ENCODE peak calls at places on chromosomes 5 and 9, in ten cellular contexts. One of them, this sample, is unnamed.

GRCh38 chr5:133681896-133682295 is 69.6 kb upstream of the FSTL4 start:
- DNase-seq in GM10248: no peak
- DNase-seq in lower leg skin: peak
- DNase-seq in pancreas: no peak
- DNase-seq in kidney epithelial cell: no peak
- DNase-seq in left lung: no peak
- DNase-seq in uterus: no peak
- DNase-seq in MCF 10A: no peak
- DNase-seq in OCI-LY7: no peak
- DNase-seq in mammary epithelial cell: no peak
- DNase-seq in this sample: no peak

GRCh38 chr5:125486634-125487033 is 740.2 kb upstream of the ZNF608 start:
- DNase-seq in GM10248: no peak
- DNase-seq in lower leg skin: no peak
- DNase-seq in pancreas: no peak
- DNase-seq in kidney epithelial cell: peak
- DNase-seq in left lung: no peak
- DNase-seq in uterus: no peak
- DNase-seq in MCF 10A: peak
- DNase-seq in OCI-LY7: no peak
- DNase-seq in mammary epithelial cell: peak
- DNase-seq in this sample: no peak

GRCh38 chr9:385818-386398 is 171.2 kb downstream of the DOCK8 start:
- DNase-seq in GM10248: no peak
- DNase-seq in lower leg skin: no peak
- DNase-seq in pancreas: peak
- DNase-seq in kidney epithelial cell: peak
- DNase-seq in left lung: no peak
- DNase-seq in uterus: peak
- DNase-seq in MCF 10A: peak
- DNase-seq in OCI-LY7: peak
- DNase-seq in mammary epithelial cell: peak
- DNase-seq in this sample: no peak

GRCh38 chr9:91694081-91694870 is 255.8 kb downstream of the ROR2 start:
- DNase-seq in GM10248: no peak
- DNase-seq in lower leg skin: no peak
- DNase-seq in pancreas: no peak
- DNase-seq in kidney epithelial cell: no peak
- DNase-seq in left lung: no peak
- DNase-seq in uterus: no peak
- DNase-seq in MCF 10A: no peak
- DNase-seq in OCI-LY7: no peak
- DNase-seq in mammary epithelial cell: no peak
- DNase-seq in this sample: no peak

GRCh38 chr5:24385617-24386016 is 259.2 kb downstream of the CDH10 start:
- DNase-seq in GM10248: no peak
- DNase-seq in lower leg skin: no peak
- DNase-seq in pancreas: no peak
- DNase-seq in kidney epithelial cell: no peak
- DNase-seq in left lung: no peak
- DNase-seq in uterus: no peak
- DNase-seq in MCF 10A: no peak
- DNase-seq in OCI-LY7: no peak
- DNase-seq in mammary epithelial cell: no peak
- DNase-seq in this sample: no peak

GRCh38 chr9:118209343-118209742 is 505.1 kb downstream of the TLR4 start:
- DNase-seq in GM10248: no peak
- DNase-seq in lower leg skin: no peak
- DNase-seq in pancreas: no peak
- DNase-seq in kidney epithelial cell: no peak
- DNase-seq in left lung: no peak
- DNase-seq in uterus: no peak
- DNase-seq in MCF 10A: no peak
- DNase-seq in OCI-LY7: no peak
- DNase-seq in mammary epithelial cell: no peak
- DNase-seq in this sample: no peak

GRCh38 chr5:14265574-14265973 is 122.4 kb downstream of the TRIO start:
- DNase-seq in GM10248: no peak
- DNase-seq in lower leg skin: no peak
- DNase-seq in pancreas: no peak
- DNase-seq in kidney epithelial cell: peak
- DNase-seq in left lung: no peak
- DNase-seq in uterus: no peak
- DNase-seq in MCF 10A: peak
- DNase-seq in OCI-LY7: no peak
- DNase-seq in mammary epithelial cell: peak
- DNase-seq in this sample: no peak

GRCh38 chr5:137309290-137309689 is 189.8 kb downstream of the SPOCK1 start:
- DNase-seq in GM10248: no peak
- DNase-seq in lower leg skin: no peak
- DNase-seq in pancreas: no peak
- DNase-seq in kidney epithelial cell: no peak
- DNase-seq in left lung: no peak
- DNase-seq in uterus: no peak
- DNase-seq in MCF 10A: no peak
- DNase-seq in OCI-LY7: no peak
- DNase-seq in mammary epithelial cell: no peak
- DNase-seq in this sample: no peak

GRCh38 chr5:59592101-59592500 is 301.4 kb downstream of the PDE4D start:
- DNase-seq in GM10248: no peak
- DNase-seq in lower leg skin: no peak
- DNase-seq in pancreas: no peak
- DNase-seq in kidney epithelial cell: no peak
- DNase-seq in left lung: no peak
- DNase-seq in uterus: no peak
- DNase-seq in MCF 10A: peak
- DNase-seq in OCI-LY7: no peak
- DNase-seq in mammary epithelial cell: peak
- DNase-seq in this sample: no peak

GRCh38 chr9:84239341-84239740 is 101.2 kb downstream of the SLC28A3 start:
- DNase-seq in GM10248: no peak
- DNase-seq in lower leg skin: no peak
- DNase-seq in pancreas: no peak
- DNase-seq in kidney epithelial cell: peak
- DNase-seq in left lung: no peak
- DNase-seq in uterus: no peak
- DNase-seq in MCF 10A: peak
- DNase-seq in OCI-LY7: no peak
- DNase-seq in mammary epithelial cell: peak
- DNase-seq in this sample: no peak

DNA sequence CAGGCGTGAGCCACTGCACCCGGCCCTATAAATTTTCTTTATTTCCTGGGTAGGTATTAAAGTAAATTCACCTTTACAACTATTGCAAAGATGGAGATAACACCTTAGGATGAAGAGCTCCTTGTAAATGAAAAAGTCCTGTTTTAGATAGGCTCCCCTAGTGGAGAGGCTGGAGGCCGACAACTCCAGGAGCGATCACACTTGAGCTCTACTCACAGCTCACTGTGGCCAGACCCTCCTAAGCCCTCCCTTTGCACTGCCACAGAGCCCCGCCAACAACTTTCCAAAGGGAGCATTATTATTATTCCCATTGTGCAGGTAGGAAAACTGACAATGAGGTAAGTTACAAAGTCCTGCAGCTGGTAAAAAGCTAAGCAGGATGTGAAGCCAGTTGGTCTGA is 139.1 kb upstream of the ERCC6L2 start:
- DNase-seq in GM10248: no peak
- DNase-seq in lower leg skin: peak
- DNase-seq in pancreas: no peak
- DNase-seq in kidney epithelial cell: no peak
- DNase-seq in left lung: no peak
- DNase-seq in uterus: no peak
- DNase-seq in MCF 10A: no peak
- DNase-seq in OCI-LY7: peak
- DNase-seq in mammary epithelial cell: no peak
- DNase-seq in this sample: no peak
- TF ChIP-seq CTCF in GM10248: no peak
- TF ChIP-seq CTCF in lower leg skin: no peak
- TF ChIP-seq CTCF in pancreas: no peak
- TF ChIP-seq CTCF in kidney epithelial cell: peak
- TF ChIP-seq CTCF in left lung: no peak
- TF ChIP-seq CTCF in uterus: no peak
- TF ChIP-seq CTCF in MCF 10A: no peak
- TF ChIP-seq CTCF in OCI-LY7: peak
- TF ChIP-seq CTCF in mammary epithelial cell: peak
- TF ChIP-seq CTCF in this sample: no peak

DNA sequence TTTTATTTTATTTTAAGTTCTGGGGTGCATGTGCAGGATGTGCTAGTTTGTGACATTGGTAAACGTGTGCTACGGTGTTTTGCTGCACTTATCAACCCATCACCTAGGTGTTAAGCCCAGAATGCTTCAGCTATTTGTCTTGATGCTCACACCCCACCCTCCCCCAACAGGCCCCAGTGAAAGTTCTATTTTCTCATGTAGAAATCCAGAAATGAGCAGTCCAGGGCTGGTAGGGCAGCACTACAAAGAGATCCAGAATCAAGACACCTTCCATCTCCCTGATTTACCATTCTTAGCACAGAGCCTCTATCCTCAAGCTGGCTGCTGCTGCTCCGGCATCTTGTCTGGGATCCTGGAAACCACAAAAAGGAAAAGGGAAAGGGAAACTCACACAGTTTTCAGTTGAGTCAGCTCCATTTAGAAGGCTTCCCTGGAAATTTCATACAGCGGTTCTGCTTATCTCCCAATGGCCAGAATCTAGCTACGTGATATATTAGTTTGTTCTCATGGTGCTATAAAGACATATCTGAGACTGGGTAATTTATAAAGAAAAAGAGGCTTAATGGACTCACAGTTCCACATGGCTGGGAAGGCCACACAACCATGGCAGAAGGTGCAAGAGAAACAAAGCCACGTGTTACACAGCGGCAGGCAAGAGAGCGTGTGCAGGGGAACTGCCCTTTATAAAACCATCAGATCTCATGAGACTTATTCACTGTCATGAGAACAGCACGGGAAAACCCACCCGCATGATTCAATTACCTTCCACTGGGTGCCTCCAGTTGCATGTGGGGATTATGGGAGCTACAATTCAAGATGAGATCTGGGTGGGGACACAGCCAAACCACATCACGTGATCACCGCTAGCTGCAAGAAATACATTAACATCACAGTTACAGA is 85.2 kb upstream of the SMARCA2 start:
- DNase-seq in GM10248: no peak
- DNase-seq in lower leg skin: no peak
- DNase-seq in pancreas: no peak
- DNase-seq in kidney epithelial cell: no peak
- DNase-seq in left lung: no peak
- DNase-seq in uterus: no peak
- DNase-seq in MCF 10A: no peak
- DNase-seq in OCI-LY7: no peak
- DNase-seq in mammary epithelial cell: no peak
- DNase-seq in this sample: no peak
- TF ChIP-seq CTCF in GM10248: no peak
- TF ChIP-seq CTCF in lower leg skin: no peak
- TF ChIP-seq CTCF in pancreas: no peak
- TF ChIP-seq CTCF in kidney epithelial cell: no peak
- TF ChIP-seq CTCF in left lung: no peak
- TF ChIP-seq CTCF in uterus: no peak
- TF ChIP-seq CTCF in MCF 10A: no peak
- TF ChIP-seq CTCF in OCI-LY7: no peak
- TF ChIP-seq CTCF in mammary epithelial cell: no peak
- TF ChIP-seq CTCF in this sample: no peak

DNA sequence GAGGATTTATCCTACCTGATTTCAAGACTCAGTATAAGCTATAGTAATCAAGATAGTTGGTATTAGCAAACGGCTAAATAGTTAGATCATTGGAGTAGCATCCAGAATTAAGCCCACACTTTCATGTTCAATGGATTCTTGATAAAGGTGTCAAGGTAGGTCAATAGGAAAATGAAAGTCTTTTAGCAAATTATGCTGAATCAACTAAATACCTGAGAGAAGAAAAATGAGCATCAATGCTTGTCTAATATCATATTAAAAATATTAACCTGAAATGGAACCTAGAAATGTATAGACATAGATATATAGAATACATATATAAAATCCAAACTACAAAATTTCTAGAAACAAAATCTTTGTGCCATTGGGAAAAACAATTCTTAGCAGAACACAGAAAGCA is 685.6 kb downstream of the DTWD2 start:
- DNase-seq in GM10248: no peak
- DNase-seq in lower leg skin: no peak
- DNase-seq in pancreas: no peak
- DNase-seq in kidney epithelial cell: no peak
- DNase-seq in left lung: no peak
- DNase-seq in uterus: no peak
- DNase-seq in MCF 10A: no peak
- DNase-seq in OCI-LY7: no peak
- DNase-seq in mammary epithelial cell: no peak
- DNase-seq in this sample: no peak
- TF ChIP-seq CTCF in GM10248: no peak
- TF ChIP-seq CTCF in lower leg skin: no peak
- TF ChIP-seq CTCF in pancreas: no peak
- TF ChIP-seq CTCF in kidney epithelial cell: no peak
- TF ChIP-seq CTCF in left lung: no peak
- TF ChIP-seq CTCF in uterus: no peak
- TF ChIP-seq CTCF in MCF 10A: no peak
- TF ChIP-seq CTCF in OCI-LY7: no peak
- TF ChIP-seq CTCF in mammary epithelial cell: no peak
- TF ChIP-seq CTCF in this sample: no peak

GRCh38 chr9:21251638-21252037 is 11.8 kb upstream of the IFNA14 start:
- DNase-seq in GM10248: no peak
- DNase-seq in lower leg skin: no peak
- DNase-seq in pancreas: no peak
- DNase-seq in kidney epithelial cell: no peak
- DNase-seq in left lung: no peak
- DNase-seq in uterus: no peak
- DNase-seq in MCF 10A: no peak
- DNase-seq in OCI-LY7: no peak
- DNase-seq in mammary epithelial cell: no peak
- DNase-seq in this sample: no peak

GRCh38 chr9:21255538-21256212 is 15.9 kb upstream of the IFNA14 start:
- DNase-seq in GM10248: no peak
- DNase-seq in lower leg skin: no peak
- DNase-seq in pancreas: no peak
- DNase-seq in kidney epithelial cell: no peak
- DNase-seq in left lung: no peak
- DNase-seq in uterus: no peak
- DNase-seq in MCF 10A: no peak
- DNase-seq in OCI-LY7: no peak
- DNase-seq in mammary epithelial cell: no peak
- DNase-seq in this sample: no peak

GRCh38 chr9:21252727-21253547 is 13.1 kb upstream of the IFNA14 start:
- DNase-seq in GM10248: peak
- DNase-seq in lower leg skin: peak
- DNase-seq in pancreas: no peak
- DNase-seq in kidney epithelial cell: no peak
- DNase-seq in left lung: peak
- DNase-seq in uterus: no peak
- DNase-seq in MCF 10A: peak
- DNase-seq in OCI-LY7: peak
- DNase-seq in mammary epithelial cell: peak
- DNase-seq in this sample: no peak

DNA sequence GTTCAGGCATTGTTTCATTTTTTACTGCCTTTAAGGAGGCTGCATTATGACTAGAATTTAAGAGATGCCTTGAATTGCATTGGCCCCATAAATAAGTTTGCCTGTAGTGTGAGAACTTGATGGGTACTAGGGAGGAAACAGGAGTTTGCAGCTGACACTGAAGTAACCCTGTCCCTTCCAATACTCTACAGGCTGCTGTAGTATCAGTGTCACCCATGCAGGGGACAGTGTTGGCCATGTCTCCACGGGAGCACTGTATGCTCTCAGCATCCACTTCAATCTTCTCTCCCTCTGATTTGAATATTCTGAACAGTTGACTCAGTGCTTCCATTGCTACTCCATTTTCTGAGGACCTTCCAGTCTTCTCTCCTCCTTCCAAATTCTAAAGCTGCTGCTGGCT is 11.4 kb upstream of the IFNA14 start:
- DNase-seq in GM10248: no peak
- DNase-seq in lower leg skin: no peak
- DNase-seq in pancreas: no peak
- DNase-seq in kidney epithelial cell: no peak
- DNase-seq in left lung: no peak
- DNase-seq in uterus: no peak
- DNase-seq in MCF 10A: no peak
- DNase-seq in OCI-LY7: no peak
- DNase-seq in mammary epithelial cell: no peak
- DNase-seq in this sample: no peak
- TF ChIP-seq CTCF in GM10248: no peak
- TF ChIP-seq CTCF in lower leg skin: no peak
- TF ChIP-seq CTCF in pancreas: no peak
- TF ChIP-seq CTCF in kidney epithelial cell: no peak
- TF ChIP-seq CTCF in left lung: no peak
- TF ChIP-seq CTCF in uterus: no peak
- TF ChIP-seq CTCF in MCF 10A: no peak
- TF ChIP-seq CTCF in OCI-LY7: no peak
- TF ChIP-seq CTCF in mammary epithelial cell: no peak
- TF ChIP-seq CTCF in this sample: no peak